ENCODE peak calls at places on chromosomes 2 and 18, in eight cellular contexts. A is uterus; I is psoas muscle; E is brain microvascular endothelial cell; W is AG04449; F is transverse colon; T is Jurkat, Clone E6-1; X is astrocyte of the cerebellum. B is an unnamed sample.

GRCh38 chr18:48714873-48715272 is 176.0 kb downstream of the CTIF start:
- DNase-seq in X (no peak), I (no peak), E (no peak), F (peak), T (no peak), A (no peak), W (no peak), B (no peak)

GRCh38 chr2:32882911-32883810 is 63.6 kb upstream of the LTBP1 start:
- DNase-seq in A (no peak), I (no peak), E (no peak), W (peak), X (peak), T (no peak), F (no peak), B (no peak)

GRCh38 chr2:241815477-241816430 is 6.8 kb downstream of the NEU4 start:
- DNase-seq in F (no peak), T (no peak), W (no peak), I (peak), A (no peak), X (no peak), E (no peak), B (no peak)

GRCh38 chr2:101463885-101464653 is 10.8 kb downstream of the RFX8 start:
- DNase-seq in W (peak), X (peak), A (peak), T (no peak), F (no peak), E (peak), I (no peak), B (no peak)

GRCh38 chr2:7819860-7820259 is 862.0 kb upstream of the ID2 start:
- DNase-seq in I (no peak), E (no peak), T (no peak), W (no peak), F (no peak), A (no peak), X (no peak), B (no peak)

GRCh38 chr2:134575888-134576287 is 142.9 kb downstream of the TMEM163 start:
- DNase-seq in A (no peak), I (no peak), F (no peak), T (no peak), E (no peak), X (no peak), W (no peak), B (no peak)

GRCh38 chr2:55883339-55883738 is 40.2 kb downstream of the EFEMP1 start:
- DNase-seq in X (no peak), A (peak), T (peak), W (no peak), F (no peak), I (no peak), E (peak), B (no peak)

GRCh38 chr2:165018207-165018606 is 62.9 kb upstream of the SLC38A11 start:
- DNase-seq in W (no peak), A (no peak), I (no peak), F (no peak), T (peak), X (no peak), E (no peak), B (no peak)

GRCh38 chr2:141923657-141924056 is 207.2 kb downstream of the LRP1B start:
- DNase-seq in W (peak), F (no peak), X (no peak), E (no peak), T (no peak), I (no peak), A (no peak), B (no peak)

GRCh38 chr2:239990966-239991365 is 34.2 kb downstream of the NDUFA10 start:
- DNase-seq in E (no peak), W (no peak), A (peak), F (no peak), T (no peak), X (no peak), I (no peak), B (no peak)

GRCh38 chr18:26225915-26226228 is 373 bp upstream of the TAF4B start:
- DNase-seq in A (no peak), E (no peak), I (no peak), T (no peak), F (no peak), W (no peak), X (no peak), B (no peak)
- H3K4me3 ChIP-seq in A (peak), E (peak), I (peak), T (peak), F (peak), W (peak), X (peak), B (peak)

GRCh38 chr2:43831438-43832294 is 7.0 kb downstream of the ABCG5 start:
- DNase-seq in X (no peak), W (no peak), T (no peak), I (no peak), E (no peak), F (no peak), A (no peak), B (no peak)

GRCh38 chr2:43837831-43838559 is 644 bp downstream of the ABCG5 start:
- DNase-seq in W (no peak), T (no peak), F (no peak), I (no peak), E (no peak), A (no peak), X (no peak), B (no peak)

GRCh38 chr2:43837033-43837432 is 1.6 kb downstream of the ABCG5 start:
- DNase-seq in X (no peak), F (no peak), I (no peak), W (no peak), T (no peak), E (no peak), A (no peak), B (no peak)

GRCh38 chr2:43826305-43827250 is 12.1 kb downstream of the ABCG5 start:
- DNase-seq in X (no peak), E (no peak), I (no peak), W (no peak), F (no peak), A (no peak), T (no peak), B (no peak)

GRCh38 chr2:43832457-43832856 is 6.2 kb downstream of the ABCG5 start:
- DNase-seq in F (no peak), W (no peak), X (no peak), E (no peak), I (no peak), T (peak), A (no peak), B (no peak)
- H3K4me3 ChIP-seq in F (no peak), W (no peak), X (no peak), E (no peak), I (no peak), T (no peak), A (no peak), B (no peak)

DNA sequence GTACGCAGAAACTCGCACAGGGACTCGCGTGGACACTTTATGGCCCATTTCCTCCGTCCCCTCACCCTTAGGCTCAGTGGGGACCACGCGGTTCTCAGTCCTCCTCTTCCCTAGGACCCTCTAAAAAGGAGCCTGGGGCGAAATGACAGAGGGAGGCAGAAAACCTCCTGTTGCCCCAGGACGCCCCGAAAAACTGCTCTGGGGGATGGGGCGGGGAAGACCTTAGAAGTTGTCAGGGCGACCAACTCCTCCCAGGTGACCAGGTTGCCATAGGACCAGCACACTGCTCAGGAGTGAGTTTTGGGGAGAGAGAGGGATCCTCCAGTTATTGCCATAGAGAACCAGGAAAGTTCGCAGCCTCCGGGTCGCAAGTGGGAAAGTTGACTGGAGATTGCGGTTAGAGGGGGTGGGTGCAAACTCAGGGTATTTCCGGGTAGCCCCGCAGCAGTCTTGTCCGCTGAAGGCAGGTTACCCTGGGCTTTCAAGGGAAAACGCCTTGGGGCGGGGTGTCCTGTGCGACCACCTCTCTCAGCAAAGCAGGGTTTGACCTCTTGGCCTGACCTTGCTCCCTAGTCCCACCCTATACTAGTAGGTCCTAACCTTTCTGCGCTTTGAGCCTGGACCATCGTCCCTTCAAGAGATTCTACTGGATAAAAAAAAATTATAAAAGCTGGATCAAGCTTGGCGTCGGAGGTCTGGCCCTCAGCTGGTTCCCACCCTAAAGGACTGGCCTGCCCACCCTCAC is 7.8 kb upstream of the PAX3 start:
- DNase-seq in I (no peak), W (no peak), X (no peak), E (no peak), F (no peak), A (no peak), T (no peak), B (no peak)
- H3K4me3 ChIP-seq in I (peak), W (peak), X (peak), E (peak), F (peak), A (peak), T (no peak), B (peak)

GRCh38 chr2:121281694-121282093 is 3.3 kb downstream of the TFCP2L1 start:
- DNase-seq in I (no peak), X (no peak), F (no peak), T (no peak), A (no peak), E (no peak), W (no peak), B (no peak)

GRCh38 chr2:121282800-121283382 is 2.1 kb downstream of the TFCP2L1 start:
- DNase-seq in T (no peak), X (no peak), I (no peak), F (peak), W (no peak), A (no peak), E (no peak), B (no peak)

GRCh38 chr2:121284424-121285076 is 452 bp downstream of the TFCP2L1 start:
- DNase-seq in X (no peak), A (no peak), W (no peak), T (no peak), E (no peak), I (no peak), F (no peak), B (no peak)

GRCh38 chr2:121285077-121285449 is at the start of gene TFCP2L1:
- DNase-seq in F (peak), X (no peak), T (no peak), A (no peak), E (no peak), I (no peak), W (no peak), B (no peak)

DNA sequence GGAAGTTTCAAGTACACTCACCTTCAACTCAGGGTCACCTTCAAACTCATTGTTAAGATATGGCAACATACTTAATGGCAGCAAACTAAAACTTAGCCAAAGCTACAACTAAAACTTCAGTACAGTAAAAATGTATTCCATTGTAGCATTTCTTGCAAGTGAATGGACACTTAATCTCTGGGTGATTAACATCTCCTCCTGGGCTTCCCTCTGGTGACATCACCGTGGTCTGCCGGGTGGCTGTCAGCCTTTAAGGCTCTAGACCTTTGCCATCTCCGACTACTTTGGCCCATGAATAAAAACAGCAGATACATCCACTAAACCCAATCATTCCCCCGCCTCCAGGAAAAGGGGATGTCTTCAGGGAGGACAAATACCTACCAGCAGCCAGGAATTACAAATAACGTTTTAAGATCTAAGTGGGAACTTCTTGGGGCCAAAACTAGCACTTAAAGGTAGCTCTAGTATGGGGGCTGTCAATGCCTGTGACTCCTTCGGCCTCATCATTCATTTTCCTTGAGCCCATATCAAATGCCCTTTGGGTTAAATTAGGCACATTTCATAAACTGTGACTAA is 1.2 kb downstream of the TFCP2L1 start:
- DNase-seq in F (no peak), I (no peak), W (no peak), X (no peak), T (no peak), A (no peak), E (no peak), B (no peak)
- H3K4me3 ChIP-seq in F (peak), I (peak), W (no peak), X (no peak), T (no peak), A (no peak), E (no peak), B (peak)

GRCh38 chr18:26696318-26696717 is 148.0 kb upstream of the KCTD1 start:
- DNase-seq in A (no peak), W (no peak), T (no peak), I (no peak), X (no peak), F (no peak), E (no peak), B (no peak)
- H3K4me3 ChIP-seq in A (no peak), W (no peak), T (no peak), I (no peak), X (no peak), F (no peak), E (no peak), B (no peak)

GRCh38 chr18:8629602-8630001 is 20.4 kb downstream of the RAB12 start:
- DNase-seq in E (no peak), F (no peak), W (no peak), I (no peak), T (no peak), A (no peak), X (no peak), B (no peak)
- H3K4me3 ChIP-seq in E (no peak), F (no peak), W (no peak), I (no peak), T (no peak), A (no peak), X (no peak), B (no peak)

GRCh38 chr2:173196638-173197037 is 121.0 kb downstream of the MAP3K20 start:
- DNase-seq in X (no peak), T (no peak), A (no peak), I (no peak), W (no peak), F (no peak), E (no peak), B (no peak)
- H3K4me3 ChIP-seq in X (no peak), T (no peak), A (no peak), I (no peak), W (no peak), F (no peak), E (no peak), B (no peak)